ENCODE peak calls at places on chromosomes 16 and 17, in nine cellular contexts. One of them, this sample, is unnamed.

GRCh38 chr16:78353610-78354009 is 254.2 kb downstream of the WWOX start:
- DNase-seq in ascending aorta: no peak
- DNase-seq in keratinocyte: no peak
- DNase-seq in B cell: no peak
- DNase-seq in Peyer's patch: no peak
- DNase-seq in activated CD8-positive, alpha-beta T cell treated with anti-CD3 and anti-CD28 coated beads for 36 hours: no peak
- DNase-seq in heart left ventricle: no peak
- DNase-seq in tibial nerve: no peak
- DNase-seq in Calu3: no peak
- DNase-seq in this sample: no peak

GRCh38 chr17:18860161-18860972 is 2.4 kb downstream of the PRPSAP2 start:
- DNase-seq in Calu3: no peak
- DNase-seq in tibial nerve: no peak
- DNase-seq in activated CD8-positive, alpha-beta T cell treated with anti-CD3 and anti-CD28 coated beads for 36 hours: peak
- DNase-seq in Peyer's patch: peak
- DNase-seq in ascending aorta: no peak
- DNase-seq in B cell: no peak
- DNase-seq in heart left ventricle: no peak
- DNase-seq in keratinocyte: no peak
- DNase-seq in this sample: no peak

GRCh38 chr16:88062341-88062861 is 111.2 kb downstream of the BANP start:
- DNase-seq in keratinocyte: no peak
- DNase-seq in tibial nerve: peak
- DNase-seq in Peyer's patch: no peak
- DNase-seq in heart left ventricle: peak
- DNase-seq in Calu3: no peak
- DNase-seq in B cell: no peak
- DNase-seq in activated CD8-positive, alpha-beta T cell treated with anti-CD3 and anti-CD28 coated beads for 36 hours: no peak
- DNase-seq in ascending aorta: no peak
- DNase-seq in this sample: no peak

GRCh38 chr16:1610841-1611653 is 825 bp downstream of the IFT140 start:
- DNase-seq in keratinocyte: no peak
- DNase-seq in tibial nerve: no peak
- DNase-seq in activated CD8-positive, alpha-beta T cell treated with anti-CD3 and anti-CD28 coated beads for 36 hours: peak
- DNase-seq in Peyer's patch: no peak
- DNase-seq in heart left ventricle: no peak
- DNase-seq in ascending aorta: no peak
- DNase-seq in B cell: no peak
- DNase-seq in Calu3: peak
- DNase-seq in this sample: no peak

GRCh38 chr17:65324977-65325376 is 187.8 kb downstream of the RGS9 start:
- DNase-seq in Calu3: no peak
- DNase-seq in activated CD8-positive, alpha-beta T cell treated with anti-CD3 and anti-CD28 coated beads for 36 hours: no peak
- DNase-seq in ascending aorta: no peak
- DNase-seq in Peyer's patch: no peak
- DNase-seq in keratinocyte: no peak
- DNase-seq in B cell: no peak
- DNase-seq in heart left ventricle: peak
- DNase-seq in tibial nerve: peak
- DNase-seq in this sample: no peak

GRCh38 chr17:82412535-82413520 is 5.3 kb upstream of the HEXD start:
- DNase-seq in Calu3: no peak
- DNase-seq in Peyer's patch: no peak
- DNase-seq in heart left ventricle: peak
- DNase-seq in B cell: no peak
- DNase-seq in ascending aorta: no peak
- DNase-seq in tibial nerve: no peak
- DNase-seq in keratinocyte: no peak
- DNase-seq in activated CD8-positive, alpha-beta T cell treated with anti-CD3 and anti-CD28 coated beads for 36 hours: no peak
- DNase-seq in this sample: no peak

GRCh38 chr17:35175638-35176415 is 18.4 kb downstream of the SLC35G3 start:
- DNase-seq in ascending aorta: no peak
- DNase-seq in tibial nerve: no peak
- DNase-seq in Calu3: no peak
- DNase-seq in keratinocyte: no peak
- DNase-seq in heart left ventricle: no peak
- DNase-seq in B cell: no peak
- DNase-seq in Peyer's patch: no peak
- DNase-seq in activated CD8-positive, alpha-beta T cell treated with anti-CD3 and anti-CD28 coated beads for 36 hours: no peak
- DNase-seq in this sample: no peak

GRCh38 chr16:89764711-89765201 is 43.4 kb downstream of the ZNF276 start:
- DNase-seq in heart left ventricle: peak
- DNase-seq in Peyer's patch: peak
- DNase-seq in keratinocyte: no peak
- DNase-seq in B cell: peak
- DNase-seq in Calu3: no peak
- DNase-seq in activated CD8-positive, alpha-beta T cell treated with anti-CD3 and anti-CD28 coated beads for 36 hours: peak
- DNase-seq in tibial nerve: peak
- DNase-seq in ascending aorta: peak
- DNase-seq in this sample: peak

GRCh38 chr17:63356275-63356905 is 89.7 kb downstream of the CYB561 start:
- DNase-seq in Peyer's patch: peak
- DNase-seq in activated CD8-positive, alpha-beta T cell treated with anti-CD3 and anti-CD28 coated beads for 36 hours: no peak
- DNase-seq in heart left ventricle: no peak
- DNase-seq in Calu3: no peak
- DNase-seq in ascending aorta: no peak
- DNase-seq in B cell: no peak
- DNase-seq in tibial nerve: no peak
- DNase-seq in keratinocyte: peak
- DNase-seq in this sample: no peak

GRCh38 chr16:48146131-48146530 is 9.7 kb downstream of the ABCC12 start:
- DNase-seq in Calu3: no peak
- DNase-seq in heart left ventricle: no peak
- DNase-seq in Peyer's patch: no peak
- DNase-seq in B cell: no peak
- DNase-seq in activated CD8-positive, alpha-beta T cell treated with anti-CD3 and anti-CD28 coated beads for 36 hours: no peak
- DNase-seq in tibial nerve: no peak
- DNase-seq in keratinocyte: no peak
- DNase-seq in ascending aorta: no peak
- DNase-seq in this sample: no peak

GRCh38 chr17:46950997-46951621 is 27.9 kb downstream of the RPRML start:
- DNase-seq in B cell: no peak
- DNase-seq in Peyer's patch: no peak
- DNase-seq in heart left ventricle: no peak
- DNase-seq in ascending aorta: no peak
- DNase-seq in Calu3: no peak
- DNase-seq in tibial nerve: no peak
- DNase-seq in keratinocyte: no peak
- DNase-seq in activated CD8-positive, alpha-beta T cell treated with anti-CD3 and anti-CD28 coated beads for 36 hours: no peak
- DNase-seq in this sample: no peak

GRCh38 chr16:49343291-49343690 is 30.3 kb upstream of the C16orf78 start:
- DNase-seq in Peyer's patch: no peak
- DNase-seq in ascending aorta: no peak
- DNase-seq in keratinocyte: no peak
- DNase-seq in heart left ventricle: no peak
- DNase-seq in activated CD8-positive, alpha-beta T cell treated with anti-CD3 and anti-CD28 coated beads for 36 hours: no peak
- DNase-seq in Calu3: no peak
- DNase-seq in tibial nerve: no peak
- DNase-seq in B cell: no peak
- DNase-seq in this sample: no peak

GRCh38 chr17:68378202-68379149 is 78.8 kb downstream of the WIPI1 start:
- DNase-seq in keratinocyte: no peak
- DNase-seq in heart left ventricle: peak
- DNase-seq in ascending aorta: peak
- DNase-seq in Calu3: peak
- DNase-seq in activated CD8-positive, alpha-beta T cell treated with anti-CD3 and anti-CD28 coated beads for 36 hours: no peak
- DNase-seq in B cell: no peak
- DNase-seq in Peyer's patch: peak
- DNase-seq in tibial nerve: peak
- DNase-seq in this sample: no peak

GRCh38 chr16:19348578-19349315 is 63.2 kb downstream of the CLEC19A start:
- DNase-seq in activated CD8-positive, alpha-beta T cell treated with anti-CD3 and anti-CD28 coated beads for 36 hours: no peak
- DNase-seq in Peyer's patch: no peak
- DNase-seq in keratinocyte: no peak
- DNase-seq in tibial nerve: no peak
- DNase-seq in ascending aorta: no peak
- DNase-seq in heart left ventricle: no peak
- DNase-seq in Calu3: no peak
- DNase-seq in B cell: no peak
- DNase-seq in this sample: no peak

GRCh38 chr16:24771779-24772157 is 42.3 kb downstream of the TNRC6A start:
- DNase-seq in heart left ventricle: no peak
- DNase-seq in keratinocyte: no peak
- DNase-seq in tibial nerve: no peak
- DNase-seq in activated CD8-positive, alpha-beta T cell treated with anti-CD3 and anti-CD28 coated beads for 36 hours: no peak
- DNase-seq in Calu3: no peak
- DNase-seq in ascending aorta: no peak
- DNase-seq in Peyer's patch: no peak
- DNase-seq in B cell: no peak
- DNase-seq in this sample: no peak

GRCh38 chr17:73304971-73305786 is 6.6 kb downstream of the CDC42EP4 start:
- DNase-seq in tibial nerve: no peak
- DNase-seq in Peyer's patch: peak
- DNase-seq in activated CD8-positive, alpha-beta T cell treated with anti-CD3 and anti-CD28 coated beads for 36 hours: no peak
- DNase-seq in ascending aorta: no peak
- DNase-seq in Calu3: peak
- DNase-seq in B cell: no peak
- DNase-seq in heart left ventricle: peak
- DNase-seq in keratinocyte: no peak
- DNase-seq in this sample: no peak

GRCh38 chr17:20302191-20302917 is 165.0 kb downstream of the LGALS9B start:
- DNase-seq in ascending aorta: no peak
- DNase-seq in activated CD8-positive, alpha-beta T cell treated with anti-CD3 and anti-CD28 coated beads for 36 hours: no peak
- DNase-seq in B cell: no peak
- DNase-seq in Peyer's patch: no peak
- DNase-seq in tibial nerve: no peak
- DNase-seq in heart left ventricle: no peak
- DNase-seq in Calu3: no peak
- DNase-seq in keratinocyte: no peak
- DNase-seq in this sample: no peak

GRCh38 chr16:67528222-67528869 is at the start of gene RIPOR1:
- DNase-seq in keratinocyte: no peak
- DNase-seq in tibial nerve: no peak
- DNase-seq in Calu3: peak
- DNase-seq in heart left ventricle: peak
- DNase-seq in activated CD8-positive, alpha-beta T cell treated with anti-CD3 and anti-CD28 coated beads for 36 hours: peak
- DNase-seq in ascending aorta: no peak
- DNase-seq in Peyer's patch: peak
- DNase-seq in B cell: peak
- DNase-seq in this sample: peak

GRCh38 chr17:48374650-48375230 is 55.3 kb downstream of the SKAP1 start:
- DNase-seq in Calu3: peak
- DNase-seq in ascending aorta: no peak
- DNase-seq in activated CD8-positive, alpha-beta T cell treated with anti-CD3 and anti-CD28 coated beads for 36 hours: peak
- DNase-seq in heart left ventricle: no peak
- DNase-seq in Peyer's patch: peak
- DNase-seq in B cell: peak
- DNase-seq in keratinocyte: no peak
- DNase-seq in tibial nerve: peak
- DNase-seq in this sample: peak

GRCh38 chr16:54544553-54545180 is 258.1 kb upstream of the IRX3 start:
- DNase-seq in keratinocyte: no peak
- DNase-seq in tibial nerve: no peak
- DNase-seq in Calu3: no peak
- DNase-seq in B cell: no peak
- DNase-seq in Peyer's patch: no peak
- DNase-seq in heart left ventricle: no peak
- DNase-seq in activated CD8-positive, alpha-beta T cell treated with anti-CD3 and anti-CD28 coated beads for 36 hours: no peak
- DNase-seq in ascending aorta: no peak
- DNase-seq in this sample: no peak

DNA sequence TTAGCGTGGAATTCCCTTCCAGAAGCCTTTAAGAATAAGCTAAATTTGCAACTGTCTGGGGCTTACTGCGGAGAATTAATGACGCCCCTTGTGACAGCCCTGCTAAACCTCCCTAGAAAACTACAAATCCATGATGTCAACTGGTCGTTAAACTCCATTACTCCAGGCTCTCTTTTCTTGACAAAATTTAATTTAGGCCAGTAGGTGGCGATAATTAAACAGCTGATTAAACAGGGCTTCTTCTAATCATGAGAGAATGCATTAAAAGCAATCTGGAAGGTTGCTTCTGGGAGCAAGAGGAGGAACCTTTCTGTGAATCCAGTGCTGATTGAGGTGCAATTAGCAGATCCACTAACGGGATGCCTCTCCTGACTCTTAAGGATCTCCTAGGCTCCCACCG is 8.1 kb upstream of the NLRP1 start:
- DNase-seq in Calu3: no peak
- DNase-seq in ascending aorta: no peak
- DNase-seq in keratinocyte: no peak
- DNase-seq in tibial nerve: no peak
- DNase-seq in Peyer's patch: no peak
- DNase-seq in B cell: peak
- DNase-seq in activated CD8-positive, alpha-beta T cell treated with anti-CD3 and anti-CD28 coated beads for 36 hours: no peak
- DNase-seq in heart left ventricle: no peak
- DNase-seq in this sample: no peak
- TF ChIP-seq CTCF in Calu3: no peak
- TF ChIP-seq CTCF in ascending aorta: peak
- TF ChIP-seq CTCF in keratinocyte: peak
- TF ChIP-seq CTCF in tibial nerve: no peak
- TF ChIP-seq CTCF in Peyer's patch: peak
- TF ChIP-seq CTCF in B cell: peak
- TF ChIP-seq CTCF in activated CD8-positive, alpha-beta T cell treated with anti-CD3 and anti-CD28 coated beads for 36 hours: peak
- TF ChIP-seq CTCF in heart left ventricle: peak
- TF ChIP-seq CTCF in this sample: peak

GRCh38 chr17:44059101-44059892 is 7.2 kb downstream of the LSM12 start:
- DNase-seq in B cell: no peak
- DNase-seq in Calu3: no peak
- DNase-seq in heart left ventricle: no peak
- DNase-seq in keratinocyte: no peak
- DNase-seq in ascending aorta: no peak
- DNase-seq in Peyer's patch: no peak
- DNase-seq in tibial nerve: no peak
- DNase-seq in activated CD8-positive, alpha-beta T cell treated with anti-CD3 and anti-CD28 coated beads for 36 hours: no peak
- DNase-seq in this sample: no peak
- TF ChIP-seq CTCF in B cell: no peak
- TF ChIP-seq CTCF in Calu3: no peak
- TF ChIP-seq CTCF in heart left ventricle: no peak
- TF ChIP-seq CTCF in keratinocyte: no peak
- TF ChIP-seq CTCF in ascending aorta: no peak
- TF ChIP-seq CTCF in Peyer's patch: no peak
- TF ChIP-seq CTCF in tibial nerve: no peak
- TF ChIP-seq CTCF in activated CD8-positive, alpha-beta T cell treated with anti-CD3 and anti-CD28 coated beads for 36 hours: no peak
- TF ChIP-seq CTCF in this sample: no peak

GRCh38 chr16:22099256-22099975 is 7.1 kb downstream of the VWA3A start:
- DNase-seq in ascending aorta: no peak
- DNase-seq in keratinocyte: no peak
- DNase-seq in Calu3: no peak
- DNase-seq in B cell: no peak
- DNase-seq in heart left ventricle: no peak
- DNase-seq in Peyer's patch: no peak
- DNase-seq in tibial nerve: no peak
- DNase-seq in activated CD8-positive, alpha-beta T cell treated with anti-CD3 and anti-CD28 coated beads for 36 hours: no peak
- DNase-seq in this sample: no peak
- TF ChIP-seq CTCF in ascending aorta: no peak
- TF ChIP-seq CTCF in keratinocyte: no peak
- TF ChIP-seq CTCF in Calu3: no peak
- TF ChIP-seq CTCF in B cell: peak
- TF ChIP-seq CTCF in heart left ventricle: no peak
- TF ChIP-seq CTCF in Peyer's patch: no peak
- TF ChIP-seq CTCF in tibial nerve: no peak
- TF ChIP-seq CTCF in activated CD8-positive, alpha-beta T cell treated with anti-CD3 and anti-CD28 coated beads for 36 hours: peak
- TF ChIP-seq CTCF in this sample: peak

DNA sequence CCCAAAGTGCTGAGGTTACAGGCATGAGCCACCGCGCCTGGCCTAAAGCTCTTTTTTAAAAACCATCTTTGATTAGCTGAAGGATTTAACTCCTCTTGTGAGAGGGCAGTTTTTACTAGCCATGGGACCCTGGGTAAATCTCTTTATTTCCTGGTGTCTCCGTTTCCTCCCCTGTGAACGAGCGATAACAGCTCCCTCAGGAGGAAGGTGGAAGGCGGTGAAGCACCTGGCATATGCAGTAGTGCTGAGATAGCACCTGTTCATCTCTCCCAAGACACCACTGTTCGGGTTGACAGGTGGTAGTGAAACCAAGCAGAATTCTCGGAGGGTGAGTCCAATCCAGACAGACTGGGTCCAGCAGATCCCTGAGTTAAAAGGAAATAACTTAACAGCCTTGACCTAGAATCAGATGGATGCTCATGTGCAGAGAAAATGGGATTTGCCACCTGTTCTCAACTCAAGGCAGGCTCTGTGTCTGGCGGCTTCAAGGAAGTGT is 86.2 kb downstream of the CRISPLD2 start:
- DNase-seq in tibial nerve: no peak
- DNase-seq in keratinocyte: no peak
- DNase-seq in ascending aorta: no peak
- DNase-seq in Peyer's patch: no peak
- DNase-seq in activated CD8-positive, alpha-beta T cell treated with anti-CD3 and anti-CD28 coated beads for 36 hours: no peak
- DNase-seq in heart left ventricle: no peak
- DNase-seq in B cell: no peak
- DNase-seq in Calu3: no peak
- DNase-seq in this sample: no peak
- TF ChIP-seq CTCF in tibial nerve: no peak
- TF ChIP-seq CTCF in keratinocyte: no peak
- TF ChIP-seq CTCF in ascending aorta: no peak
- TF ChIP-seq CTCF in Peyer's patch: no peak
- TF ChIP-seq CTCF in activated CD8-positive, alpha-beta T cell treated with anti-CD3 and anti-CD28 coated beads for 36 hours: no peak
- TF ChIP-seq CTCF in heart left ventricle: no peak
- TF ChIP-seq CTCF in B cell: no peak
- TF ChIP-seq CTCF in Calu3: no peak
- TF ChIP-seq CTCF in this sample: no peak

This sample was measured in natural killer cell.